ENCODE peak calls at places on chromosomes 1 and 21, in four cellular contexts. Y is WTC11, L is K562, Z is GM12878. Q is an unnamed sample.

GRCh38 chr21:39347537-39347936 is 1.4 kb downstream of the HMGN1 start:
- DNase-seq in Y (no peak), L (no peak), Z (no peak), Q (no peak)

GRCh38 chr1:201634261-201634660 is 95.3 kb downstream of the NAV1 start:
- DNase-seq in Y (no peak), L (peak; percentile 42), Z (no peak), Q (no peak)

GRCh38 chr1:67635055-67635809 is 49.8 kb upstream of the GADD45A start:
- DNase-seq in Y (no peak), L (no peak), Z (no peak), Q (no peak)

GRCh38 chr1:110017792-110018191 is 16.6 kb upstream of the STRIP1 start:
- DNase-seq in Y (no peak), L (no peak), Z (no peak), Q (no peak)

GRCh38 chr1:30696831-30697230 is 26.6 kb downstream of the MATN1 start:
- DNase-seq in Y (no peak), L (no peak), Z (no peak), Q (no peak)

GRCh38 chr21:39353295-39353694 is 4.4 kb upstream of the HMGN1 start:
- DNase-seq in Y (no peak), L (no peak), Z (no peak), Q (no peak)

GRCh38 chr1:204154525-204155255 is 2.8 kb upstream of the ETNK2 start:
- DNase-seq in Y (no peak), L (no peak), Z (no peak), Q (no peak)

GRCh38 chr1:78836736-78837135 is 169.8 kb downstream of the ADGRL4 start:
- DNase-seq in Y (no peak), L (no peak), Z (no peak), Q (no peak)

GRCh38 chr1:150516050-150516591 is 569 bp downstream of the FALEC start:
- DNase-seq in Y (no peak), L (no peak), Z (no peak), Q (peak; percentile 44)

GRCh38 chr1:63621698-63622097 is 28.5 kb downstream of the PGM1 start:
- DNase-seq in Y (no peak), L (no peak), Z (no peak), Q (no peak)

GRCh38 chr1:169486281-169486904 is 649 bp upstream of the SLC19A2 start:
- DNase-seq in Y (no peak), L (no peak), Z (no peak), Q (no peak)

GRCh38 chr1:155695608-155696007 is 6.7 kb downstream of the DAP3 start:
- DNase-seq in Y (no peak), L (no peak), Z (no peak), Q (no peak)

GRCh38 chr1:112808861-112809684 is 93.9 kb upstream of the PPM1J start:
- DNase-seq in Y (peak; percentile 91), L (peak; percentile 79), Z (no peak), Q (peak; percentile 82)

GRCh38 chr1:223235091-223235490 is 92.0 kb upstream of the TLR5 start:
- DNase-seq in Y (no peak), L (no peak), Z (no peak), Q (no peak)

GRCh38 chr1:67561704-67562113 is 123.3 kb upstream of the GADD45A start:
- DNase-seq in Y (peak; percentile 97), L (peak; percentile 80), Z (peak; percentile 24), Q (peak; percentile 84)

GRCh38 chr21:38796426-38796825 is 9.3 kb upstream of the ETS2 start:
- DNase-seq in Y (no peak), L (no peak), Z (no peak), Q (no peak)

GRCh38 chr1:3068400-3069361 is at the start of gene PRDM16:
- DNase-seq in Y (peak; percentile 54), L (no peak), Z (no peak), Q (no peak)

GRCh38 chr1:13762642-13763041 is 62.7 kb downstream of the PRDM2 start:
- DNase-seq in Y (no peak), L (no peak), Z (no peak), Q (no peak)

GRCh38 chr1:65581120-65581519 is 160.7 kb downstream of the LEPR start:
- DNase-seq in Y (peak; percentile 15), L (no peak), Z (no peak), Q (no peak)

GRCh38 chr1:145872421-145872891 is 13.2 kb downstream of the ANKRD35 start:
- DNase-seq in Y (peak; percentile 54), L (no peak), Z (no peak), Q (no peak)

GRCh38 chr1:3516911-3517310 is 62.4 kb downstream of the ARHGEF16 start:
- DNase-seq in Y (no peak), L (no peak), Z (no peak), Q (peak; percentile 95)

GRCh38 chr21:35465750-35466149 is 416.6 kb upstream of the RUNX1 start:
- DNase-seq in Y (no peak), L (no peak), Z (no peak), Q (no peak)

GRCh38 chr1:33346921-33347649 is 26.2 kb upstream of the A3GALT2 start:
- DNase-seq in Y (no peak), L (no peak), Z (no peak), Q (no peak)

GRCh38 chr21:16241500-16241963 is 511.8 kb downstream of the USP25 start:
- DNase-seq in Y (peak; percentile 28), L (no peak), Z (no peak), Q (no peak)

GRCh38 chr1:172719694-172720138 is 60.8 kb downstream of the FASLG start:
- DNase-seq in Y (no peak), L (peak; percentile 52), Z (no peak), Q (peak; percentile 57)

GRCh38 chr1:26164036-26164927 is 4.5 kb downstream of the C1orf232 start:
- DNase-seq in Y (peak; percentile 77), L (peak; percentile 79), Z (no peak), Q (peak; percentile 92)

GRCh38 chr1:212608956-212609700 is 567 bp downstream of the ATF3 start:
- DNase-seq in Y (peak; percentile 78), L (peak; percentile 67), Z (no peak), Q (peak; percentile 87)

GRCh38 chr1:109199710-109200109 is 14.0 kb upstream of the SARS1 start:
- DNase-seq in Y (no peak), L (no peak), Z (no peak), Q (no peak)

DNA sequence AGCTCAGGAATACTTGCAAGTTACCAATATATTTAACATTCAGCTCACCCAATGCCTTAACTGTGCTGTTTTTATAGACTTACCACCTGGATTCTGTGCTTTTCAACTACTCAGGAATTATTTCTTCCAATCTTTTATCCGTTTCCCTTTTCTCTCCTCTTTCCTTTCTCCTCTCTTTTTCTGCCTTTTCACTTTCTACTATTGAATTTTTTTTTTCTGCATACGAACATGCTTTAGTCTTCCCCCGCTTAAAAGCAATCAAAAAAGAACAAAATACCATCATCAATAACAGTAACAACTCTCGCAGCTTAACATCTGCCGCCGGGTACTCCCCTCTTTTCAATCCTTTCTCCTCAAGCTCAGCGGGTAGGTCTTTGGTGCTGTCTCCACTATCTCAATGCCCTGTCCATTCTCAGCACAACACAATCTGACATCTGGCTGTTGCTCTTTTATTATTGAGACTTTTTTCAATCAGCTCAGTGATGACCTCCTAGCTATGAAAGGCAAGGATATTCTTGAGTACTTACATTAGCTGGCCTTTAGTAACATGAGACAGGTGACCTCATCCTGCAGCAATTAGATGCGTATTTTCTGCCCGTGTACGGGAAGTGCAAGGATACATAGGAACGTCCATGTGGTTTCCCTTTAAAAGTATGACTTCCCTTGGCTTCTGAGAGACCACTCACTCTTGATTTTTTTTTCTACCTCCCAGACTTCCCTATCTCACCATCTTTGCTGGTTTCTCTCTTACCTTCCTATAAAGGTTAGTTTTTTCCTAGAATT is 40.2 kb upstream of the SIPA1L2 start:
- DNase-seq in Y (no peak), L (no peak), Z (no peak), Q (no peak)
- TF ChIP-seq USF1 in Y (no peak), L (no peak), Z (no peak), Q (no peak)

GRCh38 chr1:8411803-8412182 is 93.9 kb downstream of the SLC45A1 start:
- DNase-seq in Y (no peak), L (no peak), Z (no peak), Q (no peak)
- TF ChIP-seq USF1 in Y (no peak), L (no peak), Z (no peak), Q (no peak)

GRCh38 chr1:117061986-117062415 is 1.9 kb downstream of the TTF2 start:
- DNase-seq in Y (no peak), L (no peak), Z (peak; percentile 69), Q (no peak)
- TF ChIP-seq USF1 in Y (no peak), L (no peak), Z (no peak), Q (no peak)

GRCh38 chr21:31343030-31343510 is 991 bp downstream of the TIAM1 start:
- DNase-seq in Y (no peak), L (no peak), Z (no peak), Q (no peak)

GRCh38 chr21:31346256-31346821 is 2.3 kb upstream of the TIAM1 start:
- DNase-seq in Y (no peak), L (no peak), Z (no peak), Q (no peak)

GRCh38 chr21:31340942-31341487 is 3.0 kb downstream of the TIAM1 start:
- DNase-seq in Y (no peak), L (no peak), Z (no peak), Q (no peak)

GRCh38 chr21:31342328-31342727 is 1.7 kb downstream of the TIAM1 start:
- DNase-seq in Y (no peak), L (no peak), Z (no peak), Q (no peak)

GRCh38 chr21:31343680-31344480 is at the start of gene TIAM1:
- DNase-seq in Y (peak; percentile 49), L (no peak), Z (no peak), Q (peak; percentile 64)
- TF ChIP-seq USF1 in Y (no peak), L (no peak), Z (no peak), Q (no peak)